ENCODE peak calls at places on chromosomes 1 and 21, in seven cellular contexts. One of them, this sample, is unnamed.

GRCh38 chr1:200029035-200029623 is 1.6 kb downstream of the NR5A2 start:
- DNase-seq in EL: peak
- DNase-seq in thoracic aorta: no peak
- DNase-seq in neural progenitor cell: peak
- DNase-seq in heart left ventricle: no peak
- DNase-seq in activated T-helper 1 cell treated with anti-CD3 and anti-CD28 coated beads, Interleukin-12 subunit alpha, Interleukin-12 subunit beta, Interleukin-2, Interleukin-4 antibody, amounts not matched to agents 30 ng/mL and 10 ng/mL and 1 ng/mL, durations not matched to agents 14 hours and 24 hours and 36 hours: no peak
- DNase-seq in stomach: peak
- DNase-seq in this sample: peak

GRCh38 chr1:165863346-165863745 is 35.9 kb downstream of the UCK2 start:
- DNase-seq in EL: no peak
- DNase-seq in thoracic aorta: no peak
- DNase-seq in neural progenitor cell: no peak
- DNase-seq in heart left ventricle: no peak
- DNase-seq in activated T-helper 1 cell treated with anti-CD3 and anti-CD28 coated beads, Interleukin-12 subunit alpha, Interleukin-12 subunit beta, Interleukin-2, Interleukin-4 antibody, amounts not matched to agents 30 ng/mL and 10 ng/mL and 1 ng/mL, durations not matched to agents 14 hours and 24 hours and 36 hours: no peak
- DNase-seq in stomach: no peak
- DNase-seq in this sample: no peak

GRCh38 chr1:101632548-101633256 is 364.0 kb downstream of the OLFM3 start:
- DNase-seq in EL: no peak
- DNase-seq in thoracic aorta: no peak
- DNase-seq in neural progenitor cell: no peak
- DNase-seq in heart left ventricle: no peak
- DNase-seq in activated T-helper 1 cell treated with anti-CD3 and anti-CD28 coated beads, Interleukin-12 subunit alpha, Interleukin-12 subunit beta, Interleukin-2, Interleukin-4 antibody, amounts not matched to agents 30 ng/mL and 10 ng/mL and 1 ng/mL, durations not matched to agents 14 hours and 24 hours and 36 hours: no peak
- DNase-seq in stomach: no peak
- DNase-seq in this sample: no peak

GRCh38 chr21:27001526-27001925 is 34.6 kb upstream of the ADAMTS5 start:
- DNase-seq in EL: no peak
- DNase-seq in thoracic aorta: no peak
- DNase-seq in neural progenitor cell: no peak
- DNase-seq in heart left ventricle: no peak
- DNase-seq in activated T-helper 1 cell treated with anti-CD3 and anti-CD28 coated beads, Interleukin-12 subunit alpha, Interleukin-12 subunit beta, Interleukin-2, Interleukin-4 antibody, amounts not matched to agents 30 ng/mL and 10 ng/mL and 1 ng/mL, durations not matched to agents 14 hours and 24 hours and 36 hours: no peak
- DNase-seq in stomach: no peak
- DNase-seq in this sample: no peak

GRCh38 chr1:41359211-41360073 is 1.8 kb upstream of the FOXO6 start:
- DNase-seq in EL: peak
- DNase-seq in thoracic aorta: no peak
- DNase-seq in neural progenitor cell: peak
- DNase-seq in heart left ventricle: no peak
- DNase-seq in activated T-helper 1 cell treated with anti-CD3 and anti-CD28 coated beads, Interleukin-12 subunit alpha, Interleukin-12 subunit beta, Interleukin-2, Interleukin-4 antibody, amounts not matched to agents 30 ng/mL and 10 ng/mL and 1 ng/mL, durations not matched to agents 14 hours and 24 hours and 36 hours: no peak
- DNase-seq in stomach: peak
- DNase-seq in this sample: no peak

GRCh38 chr1:117365350-117366280 is 1.6 kb upstream of the MAN1A2 start:
- DNase-seq in EL: peak
- DNase-seq in thoracic aorta: no peak
- DNase-seq in neural progenitor cell: no peak
- DNase-seq in heart left ventricle: no peak
- DNase-seq in activated T-helper 1 cell treated with anti-CD3 and anti-CD28 coated beads, Interleukin-12 subunit alpha, Interleukin-12 subunit beta, Interleukin-2, Interleukin-4 antibody, amounts not matched to agents 30 ng/mL and 10 ng/mL and 1 ng/mL, durations not matched to agents 14 hours and 24 hours and 36 hours: no peak
- DNase-seq in stomach: no peak
- DNase-seq in this sample: peak

GRCh38 chr21:39385299-39386145 is 36.6 kb upstream of the HMGN1 start:
- DNase-seq in EL: peak
- DNase-seq in thoracic aorta: no peak
- DNase-seq in neural progenitor cell: no peak
- DNase-seq in heart left ventricle: peak
- DNase-seq in activated T-helper 1 cell treated with anti-CD3 and anti-CD28 coated beads, Interleukin-12 subunit alpha, Interleukin-12 subunit beta, Interleukin-2, Interleukin-4 antibody, amounts not matched to agents 30 ng/mL and 10 ng/mL and 1 ng/mL, durations not matched to agents 14 hours and 24 hours and 36 hours: peak
- DNase-seq in stomach: peak
- DNase-seq in this sample: no peak

GRCh38 chr1:50305808-50306207 is 117.4 kb downstream of the DMRTA2 start:
- DNase-seq in EL: no peak
- DNase-seq in thoracic aorta: no peak
- DNase-seq in neural progenitor cell: no peak
- DNase-seq in heart left ventricle: no peak
- DNase-seq in activated T-helper 1 cell treated with anti-CD3 and anti-CD28 coated beads, Interleukin-12 subunit alpha, Interleukin-12 subunit beta, Interleukin-2, Interleukin-4 antibody, amounts not matched to agents 30 ng/mL and 10 ng/mL and 1 ng/mL, durations not matched to agents 14 hours and 24 hours and 36 hours: no peak
- DNase-seq in stomach: no peak
- DNase-seq in this sample: no peak

GRCh38 chr1:225980005-225980404 is 19.1 kb downstream of the SDE2 start:
- DNase-seq in EL: no peak
- DNase-seq in thoracic aorta: no peak
- DNase-seq in neural progenitor cell: no peak
- DNase-seq in heart left ventricle: no peak
- DNase-seq in activated T-helper 1 cell treated with anti-CD3 and anti-CD28 coated beads, Interleukin-12 subunit alpha, Interleukin-12 subunit beta, Interleukin-2, Interleukin-4 antibody, amounts not matched to agents 30 ng/mL and 10 ng/mL and 1 ng/mL, durations not matched to agents 14 hours and 24 hours and 36 hours: no peak
- DNase-seq in stomach: peak
- DNase-seq in this sample: no peak

GRCh38 chr1:205398586-205398985 is 23.3 kb downstream of the LEMD1 start:
- DNase-seq in EL: no peak
- DNase-seq in thoracic aorta: no peak
- DNase-seq in neural progenitor cell: no peak
- DNase-seq in heart left ventricle: no peak
- DNase-seq in activated T-helper 1 cell treated with anti-CD3 and anti-CD28 coated beads, Interleukin-12 subunit alpha, Interleukin-12 subunit beta, Interleukin-2, Interleukin-4 antibody, amounts not matched to agents 30 ng/mL and 10 ng/mL and 1 ng/mL, durations not matched to agents 14 hours and 24 hours and 36 hours: no peak
- DNase-seq in stomach: no peak
- DNase-seq in this sample: no peak

GRCh38 chr21:39373634-39374033 is 24.7 kb upstream of the HMGN1 start:
- DNase-seq in EL: peak
- DNase-seq in thoracic aorta: no peak
- DNase-seq in neural progenitor cell: peak
- DNase-seq in heart left ventricle: no peak
- DNase-seq in activated T-helper 1 cell treated with anti-CD3 and anti-CD28 coated beads, Interleukin-12 subunit alpha, Interleukin-12 subunit beta, Interleukin-2, Interleukin-4 antibody, amounts not matched to agents 30 ng/mL and 10 ng/mL and 1 ng/mL, durations not matched to agents 14 hours and 24 hours and 36 hours: no peak
- DNase-seq in stomach: no peak
- DNase-seq in this sample: peak

GRCh38 chr1:156146006-156146748 is 7.2 kb upstream of the SEMA4A start:
- DNase-seq in EL: peak
- DNase-seq in thoracic aorta: no peak
- DNase-seq in neural progenitor cell: peak
- DNase-seq in heart left ventricle: peak
- DNase-seq in activated T-helper 1 cell treated with anti-CD3 and anti-CD28 coated beads, Interleukin-12 subunit alpha, Interleukin-12 subunit beta, Interleukin-2, Interleukin-4 antibody, amounts not matched to agents 30 ng/mL and 10 ng/mL and 1 ng/mL, durations not matched to agents 14 hours and 24 hours and 36 hours: peak
- DNase-seq in stomach: peak
- DNase-seq in this sample: peak

GRCh38 chr1:38474738-38475623 is 384.6 kb downstream of the RRAGC start:
- DNase-seq in EL: no peak
- DNase-seq in thoracic aorta: no peak
- DNase-seq in neural progenitor cell: peak
- DNase-seq in heart left ventricle: no peak
- DNase-seq in activated T-helper 1 cell treated with anti-CD3 and anti-CD28 coated beads, Interleukin-12 subunit alpha, Interleukin-12 subunit beta, Interleukin-2, Interleukin-4 antibody, amounts not matched to agents 30 ng/mL and 10 ng/mL and 1 ng/mL, durations not matched to agents 14 hours and 24 hours and 36 hours: no peak
- DNase-seq in stomach: no peak
- DNase-seq in this sample: no peak

This sample was measured in PC-3.